ENCODE peak calls at places on chromosomes 4 and X, in nine cellular contexts. L is T47D; C is NCI-H1694 treated with DMSO at 0.1 percent for 48 hours; H is activated T-cell treated with anti-CD3 and anti-CD28 coated beads for 1 hour; J is neural crest cell; Z is activated CD8-positive, alpha-beta T cell treated with anti-CD3 and anti-CD28 coated beads, Interleukin-2, amount 10 ng/mL, durations not matched to agents 7 days and 5 days; O is esophagus squamous epithelium; B is activated T-helper 1 cell treated with anti-CD3 and anti-CD28 coated beads, Interleukin-12 subunit alpha, Interleukin-12 subunit beta, Interleukin-2, Interleukin-4 antibody, amounts not matched to agents 30 ng/mL and 10 ng/mL and 1 ng/mL, durations not matched to agents 14 hours and 24 hours and 36 hours; X is germinal center. P is an unnamed sample.

GRCh38 chr4:138200236-138200590 is 41.9 kb downstream of the SLC7A11 start:
- DNase-seq in C (no peak), X (no peak), L (no peak), Z (no peak), J (no peak), H (no peak), B (no peak), O (no peak), P (no peak)

GRCh38 chr4:83846193-83846830 is 310.4 kb downstream of the GPAT3 start:
- DNase-seq in Z (no peak), C (no peak), L (no peak), H (no peak), X (no peak), J (no peak), O (no peak), B (no peak), P (no peak)

GRCh38 chr4:151198748-151199147 is 78.2 kb upstream of the PRSS48 start:
- DNase-seq in B (no peak), L (no peak), X (no peak), J (no peak), C (no peak), O (no peak), Z (no peak), H (no peak), P (no peak)

GRCh38 chr4:185068837-185069236 is 50.5 kb downstream of the HELT start:
- DNase-seq in L (no peak), C (no peak), J (no peak), O (no peak), H (no peak), B (no peak), X (no peak), Z (no peak), P (no peak)

GRCh38 chr4:24226018-24226417 is 336.2 kb upstream of the PPARGC1A start:
- DNase-seq in J (no peak), X (no peak), H (no peak), B (no peak), C (no peak), O (no peak), Z (no peak), L (no peak), P (no peak)

GRCh38 chr4:30719363-30720020 is 677 bp upstream of the PCDH7 start:
- DNase-seq in J (peak; percentile 50), B (no peak), X (no peak), Z (no peak), C (peak; percentile 25), L (peak; percentile 88), O (no peak), H (no peak), P (peak; percentile 93)

GRCh38 chrX:140723251-140723650 is 13.7 kb downstream of the LINC00632 start:
- DNase-seq in B (no peak), H (no peak), X (no peak), C (no peak), O (no peak), Z (no peak), J (no peak), L (no peak), P (no peak)

GRCh38 chr4:78770091-78770642 is 6.0 kb upstream of the BMP2K start:
- DNase-seq in X (no peak), B (no peak), H (no peak), J (no peak), O (no peak), Z (no peak), C (no peak), L (no peak), P (no peak)

GRCh38 chr4:55405073-55405472 is 9.3 kb downstream of the TMEM165 start:
- DNase-seq in H (no peak), B (no peak), Z (no peak), O (no peak), C (no peak), X (no peak), L (no peak), J (no peak), P (no peak)

GRCh38 chr4:2101346-2102044 is 42.4 kb downstream of the NAT8L start:
- DNase-seq in L (no peak), X (no peak), Z (no peak), B (no peak), J (no peak), H (no peak), C (no peak), O (no peak), P (no peak)

GRCh38 chr4:99149620-99150019 is 5.5 kb upstream of the ADH4 start:
- DNase-seq in Z (no peak), X (no peak), H (no peak), J (no peak), O (no peak), L (no peak), B (no peak), C (no peak), P (no peak)

GRCh38 chr4:156976147-156976546 is 4.5 kb upstream of the PDGFC start:
- DNase-seq in O (no peak), Z (no peak), B (no peak), L (no peak), H (no peak), X (no peak), J (no peak), C (no peak), P (no peak)

GRCh38 chr4:111991797-111992196 is 153.5 kb upstream of the FAM241A start:
- DNase-seq in L (no peak), Z (no peak), B (no peak), H (no peak), J (no peak), X (no peak), O (no peak), C (no peak), P (no peak)

GRCh38 chrX:132622130-132622529 is 133.3 kb upstream of the MBNL3 start:
- DNase-seq in L (no peak), O (no peak), H (no peak), X (no peak), J (no peak), Z (peak; percentile 24), B (peak; percentile 1), C (no peak), P (no peak)

GRCh38 chrX:119971184-119971583 is 27.6 kb upstream of the NKAP start:
- DNase-seq in J (no peak), O (no peak), X (no peak), B (no peak), Z (no peak), C (no peak), L (no peak), H (no peak), P (no peak)

GRCh38 chr4:53905935-53906377 is 158.4 kb downstream of the CHIC2 start:
- DNase-seq in J (no peak), X (no peak), B (no peak), L (no peak), H (no peak), O (no peak), C (no peak), Z (no peak), P (no peak)

GRCh38 chr4:94532016-94532789 is 80.5 kb downstream of the PDLIM5 start:
- DNase-seq in C (no peak), X (no peak), Z (no peak), J (no peak), O (no peak), H (no peak), B (no peak), L (no peak), P (no peak)

GRCh38 chr4:20422398-20422797 is 170.7 kb downstream of the SLIT2 start:
- DNase-seq in C (peak; percentile 19), X (peak; percentile 35), J (peak; percentile 61), L (peak; percentile 3), O (no peak), H (peak; percentile 1), Z (peak; percentile 49), B (no peak), P (no peak)

GRCh38 chr4:161817822-161818412 is 345.9 kb downstream of the FSTL5 start:
- DNase-seq in L (no peak), O (no peak), Z (no peak), X (no peak), B (no peak), H (no peak), C (no peak), J (no peak), P (no peak)

GRCh38 chr4:98518555-98519267 is 139.7 kb downstream of the TSPAN5 start:
- DNase-seq in B (no peak), Z (no peak), L (no peak), C (no peak), O (no peak), H (no peak), X (peak; percentile 40), J (no peak), P (no peak)

GRCh38 chr4:133598779-133599178 is 449.7 kb downstream of the PCDH10 start:
- DNase-seq in X (no peak), O (no peak), Z (no peak), C (no peak), H (no peak), L (no peak), J (no peak), B (no peak), P (no peak)

GRCh38 chrX:44785652-44786051 is 58.2 kb upstream of the DUSP21 start:
- DNase-seq in X (no peak), Z (no peak), O (no peak), J (no peak), B (no peak), H (no peak), C (no peak), L (no peak), P (no peak)

GRCh38 chr4:16442296-16442695 is 216.0 kb upstream of the TAPT1 start:
- DNase-seq in C (no peak), O (no peak), Z (no peak), X (no peak), L (no peak), B (no peak), J (no peak), H (no peak), P (no peak)

GRCh38 chrX:45851434-45851991 is 650.8 kb upstream of the DIPK2B start:
- DNase-seq in X (no peak), J (peak; percentile 3), H (peak; percentile 15), L (no peak), O (no peak), B (peak; percentile 38), Z (peak; percentile 58), C (no peak), P (no peak)

GRCh38 chrX:459611-460010 is 72.9 kb upstream of the PPP2R3B start:
- DNase-seq in H (no peak), L (no peak), Z (no peak), O (no peak), C (no peak), J (no peak), X (no peak), B (no peak), P (no peak)

GRCh38 chr4:8911311-8912088 is 39.9 kb upstream of the HMX1 start:
- DNase-seq in J (no peak), H (no peak), L (no peak), Z (no peak), C (no peak), O (no peak), B (no peak), X (no peak), P (peak; percentile 52)

P was measured in ascending aorta.